ENCODE peak calls at places on chromosome 17, in nine cellular contexts. One of them, this sample, is unnamed.

GRCh38 chr17:39735882-39736281 is 1.9 kb upstream of the GRB7 start:
- DNase-seq in kidney: no peak
- DNase-seq in fibroblast of the conjunctiva: no peak
- DNase-seq in non-pigmented ciliary epithelial cell: no peak
- DNase-seq in NCI-H82: no peak
- DNase-seq in HTR-8/SVneo: no peak
- DNase-seq in NCI-H1048: no peak
- DNase-seq in hippocampal formation: no peak
- DNase-seq in T-helper 2 cell: no peak
- DNase-seq in this sample: no peak

GRCh38 chr17:79991924-79992656 is 43.6 kb downstream of the TBC1D16 start:
- DNase-seq in kidney: no peak
- DNase-seq in fibroblast of the conjunctiva: no peak
- DNase-seq in non-pigmented ciliary epithelial cell: no peak
- DNase-seq in NCI-H82: no peak
- DNase-seq in HTR-8/SVneo: no peak
- DNase-seq in NCI-H1048: no peak
- DNase-seq in hippocampal formation: no peak
- DNase-seq in T-helper 2 cell: no peak
- DNase-seq in this sample: no peak

GRCh38 chr17:76115138-76115754 is 11.7 kb upstream of the EXOC7 start:
- DNase-seq in kidney: no peak
- DNase-seq in fibroblast of the conjunctiva: no peak
- DNase-seq in non-pigmented ciliary epithelial cell: no peak
- DNase-seq in NCI-H82: no peak
- DNase-seq in HTR-8/SVneo: no peak
- DNase-seq in NCI-H1048: no peak
- DNase-seq in hippocampal formation: no peak
- DNase-seq in T-helper 2 cell: no peak
- DNase-seq in this sample: no peak

GRCh38 chr17:47188799-47189731 is at the start of gene CDC27:
- DNase-seq in kidney: peak
- DNase-seq in fibroblast of the conjunctiva: peak
- DNase-seq in non-pigmented ciliary epithelial cell: peak
- DNase-seq in NCI-H82: peak
- DNase-seq in HTR-8/SVneo: peak
- DNase-seq in NCI-H1048: peak
- DNase-seq in hippocampal formation: peak
- DNase-seq in T-helper 2 cell: peak
- DNase-seq in this sample: peak

GRCh38 chr17:29145289-29146058 is 34.7 kb downstream of the MYO18A start:
- DNase-seq in kidney: peak
- DNase-seq in fibroblast of the conjunctiva: peak
- DNase-seq in non-pigmented ciliary epithelial cell: no peak
- DNase-seq in NCI-H82: peak
- DNase-seq in HTR-8/SVneo: peak
- DNase-seq in NCI-H1048: no peak
- DNase-seq in hippocampal formation: peak
- DNase-seq in T-helper 2 cell: peak
- DNase-seq in this sample: peak

GRCh38 chr17:36593651-36594316 is 2.1 kb downstream of the DHRS11 start:
- DNase-seq in kidney: no peak
- DNase-seq in fibroblast of the conjunctiva: no peak
- DNase-seq in non-pigmented ciliary epithelial cell: no peak
- DNase-seq in NCI-H82: no peak
- DNase-seq in HTR-8/SVneo: no peak
- DNase-seq in NCI-H1048: no peak
- DNase-seq in hippocampal formation: no peak
- DNase-seq in T-helper 2 cell: no peak
- DNase-seq in this sample: no peak

GRCh38 chr17:7045492-7046126 is 1.7 kb upstream of the SLC16A11 start:
- DNase-seq in kidney: no peak
- DNase-seq in fibroblast of the conjunctiva: peak
- DNase-seq in non-pigmented ciliary epithelial cell: no peak
- DNase-seq in NCI-H82: peak
- DNase-seq in HTR-8/SVneo: peak
- DNase-seq in NCI-H1048: no peak
- DNase-seq in hippocampal formation: peak
- DNase-seq in T-helper 2 cell: peak
- DNase-seq in this sample: peak

GRCh38 chr17:58534901-58535421 is 20.5 kb upstream of the MTMR4 start:
- DNase-seq in kidney: no peak
- DNase-seq in fibroblast of the conjunctiva: no peak
- DNase-seq in non-pigmented ciliary epithelial cell: peak
- DNase-seq in NCI-H82: peak
- DNase-seq in HTR-8/SVneo: no peak
- DNase-seq in NCI-H1048: no peak
- DNase-seq in hippocampal formation: no peak
- DNase-seq in T-helper 2 cell: no peak
- DNase-seq in this sample: no peak

GRCh38 chr17:64146418-64147109 is 16.6 kb upstream of the ERN1 start:
- DNase-seq in kidney: peak
- DNase-seq in fibroblast of the conjunctiva: peak
- DNase-seq in non-pigmented ciliary epithelial cell: no peak
- DNase-seq in NCI-H82: peak
- DNase-seq in HTR-8/SVneo: peak
- DNase-seq in NCI-H1048: no peak
- DNase-seq in hippocampal formation: peak
- DNase-seq in T-helper 2 cell: peak
- DNase-seq in this sample: peak

GRCh38 chr17:77002103-77003045 is 134.2 kb downstream of the MGAT5B start:
- DNase-seq in kidney: no peak
- DNase-seq in fibroblast of the conjunctiva: no peak
- DNase-seq in non-pigmented ciliary epithelial cell: peak
- DNase-seq in NCI-H82: no peak
- DNase-seq in HTR-8/SVneo: peak
- DNase-seq in NCI-H1048: no peak
- DNase-seq in hippocampal formation: no peak
- DNase-seq in T-helper 2 cell: no peak
- DNase-seq in this sample: no peak